ENCODE peak calls at places on chromosomes 12 and 14, in nine cellular contexts. S is astrocyte of the spinal cord, Z is adipocyte, N is fibroblast of pulmonary artery, K is A549, A is lower leg skin, F is ovary, V is uterus, G is endodermal cell. W is an unnamed sample.

GRCh38 chr14:37078131-37078530 is 94.3 kb downstream of the SLC25A21 start:
- DNase-seq in S (peak), Z (no peak), N (no peak), K (no peak), A (no peak), F (no peak), V (no peak), G (no peak), W (no peak)

GRCh38 chr12:33427071-33427470 is 12.5 kb downstream of the SYT10 start:
- DNase-seq in S (no peak), Z (no peak), N (no peak), K (peak), A (no peak), F (no peak), V (no peak), G (peak), W (peak)

GRCh38 chr12:20404576-20405346 is 36.4 kb downstream of the PDE3A start:
- DNase-seq in S (peak), Z (peak), N (peak), K (peak), A (no peak), F (no peak), V (no peak), G (no peak), W (no peak)

GRCh38 chr14:68466491-68466977 is 326.3 kb downstream of the ZFP36L1 start:
- DNase-seq in S (peak), Z (peak), N (peak), K (peak), A (no peak), F (no peak), V (no peak), G (no peak), W (peak)

GRCh38 chr12:124391340-124392261 is 96.7 kb downstream of the RFLNA start:
- DNase-seq in S (peak), Z (peak), N (no peak), K (peak), A (no peak), F (no peak), V (peak), G (no peak), W (peak)

GRCh38 chr12:47901285-47902093 is 3.3 kb downstream of the VDR start:
- DNase-seq in S (no peak), Z (no peak), N (no peak), K (no peak), A (no peak), F (no peak), V (no peak), G (peak), W (no peak)

GRCh38 chr12:91687052-91688017 is 458.3 kb downstream of the BTG1 start:
- DNase-seq in S (peak), Z (no peak), N (no peak), K (peak), A (no peak), F (no peak), V (no peak), G (no peak), W (peak)

GRCh38 chr12:76588881-76589565 is 29.5 kb upstream of the OSBPL8 start:
- DNase-seq in S (peak), Z (peak), N (peak), K (no peak), A (peak), F (no peak), V (peak), G (no peak), W (no peak)

GRCh38 chr12:8033153-8034044 is 883 bp downstream of the FOXJ2 start:
- DNase-seq in S (peak), Z (peak), N (peak), K (peak), A (peak), F (peak), V (peak), G (peak), W (peak)

GRCh38 chr12:96427269-96427729 is 27.1 kb upstream of the CDK17 start:
- DNase-seq in S (peak), Z (peak), N (peak), K (peak), A (peak), F (no peak), V (peak), G (peak), W (peak)

GRCh38 chr14:92456215-92457017 is 57.2 kb upstream of the RIN3 start:
- DNase-seq in S (peak), Z (peak), N (peak), K (peak), A (no peak), F (peak), V (peak), G (peak), W (peak)

GRCh38 chr14:21965042-21965441 is 291.4 kb upstream of the OR4E1 start:
- DNase-seq in S (no peak), Z (no peak), N (no peak), K (no peak), A (no peak), F (no peak), V (no peak), G (no peak), W (no peak)

GRCh38 chr12:102388469-102388868 is 91.9 kb downstream of the IGF1 start:
- DNase-seq in S (no peak), Z (peak), N (no peak), K (no peak), A (no peak), F (no peak), V (no peak), G (no peak), W (no peak)

GRCh38 chr12:52766351-52767019 is 10.7 kb downstream of the KRT76 start:
- DNase-seq in S (no peak), Z (no peak), N (no peak), K (no peak), A (no peak), F (no peak), V (no peak), G (no peak), W (no peak)

GRCh38 chr14:77076118-77076631 is 21.9 kb upstream of the CIPC start:
- DNase-seq in S (no peak), Z (peak), N (peak), K (no peak), A (peak), F (no peak), V (peak), G (peak), W (no peak)

GRCh38 chr12:131928080-131928764 is 854 bp upstream of the PUS1 start:
- DNase-seq in S (no peak), Z (no peak), N (peak), K (peak), A (no peak), F (no peak), V (no peak), G (peak), W (peak)

GRCh38 chr12:103046154-103046553 is 88.7 kb downstream of the ASCL1 start:
- DNase-seq in S (no peak), Z (no peak), N (no peak), K (no peak), A (no peak), F (no peak), V (no peak), G (no peak), W (no peak)

GRCh38 chr14:104690266-104690711 is 871 bp downstream of the INF2 start:
- DNase-seq in S (no peak), Z (peak), N (no peak), K (no peak), A (no peak), F (no peak), V (no peak), G (no peak), W (peak)

GRCh38 chr12:126780343-126780742 is 1486.6 kb upstream of the TMEM132C start:
- DNase-seq in S (no peak), Z (no peak), N (no peak), K (no peak), A (no peak), F (no peak), V (no peak), G (no peak), W (no peak)

GRCh38 chr12:48882325-48882687 is 16.6 kb upstream of the RND1 start:
- DNase-seq in S (peak), Z (peak), N (peak), K (peak), A (no peak), F (no peak), V (peak), G (peak), W (peak)

GRCh38 chr12:100942984-100943749 is 148.6 kb downstream of the ANO4 start:
- DNase-seq in S (no peak), Z (no peak), N (no peak), K (no peak), A (no peak), F (no peak), V (no peak), G (no peak), W (no peak)

GRCh38 chr14:101906645-101907044 is 57.7 kb upstream of the DYNC1H1 start:
- DNase-seq in S (no peak), Z (no peak), N (no peak), K (no peak), A (no peak), F (no peak), V (no peak), G (no peak), W (no peak)

GRCh38 chr12:129614221-129614885 is 289.5 kb downstream of the TMEM132D start:
- DNase-seq in S (peak), Z (peak), N (no peak), K (no peak), A (no peak), F (no peak), V (no peak), G (no peak), W (no peak)

GRCh38 chr12:49885118-49885517 is 18.6 kb downstream of the FAIM2 start:
- DNase-seq in S (no peak), Z (no peak), N (no peak), K (no peak), A (no peak), F (no peak), V (no peak), G (peak), W (no peak)

GRCh38 chr14:95683793-95684192 is 2.4 kb upstream of the TCL1B start:
- DNase-seq in S (no peak), Z (no peak), N (no peak), K (peak), A (no peak), F (no peak), V (no peak), G (peak), W (peak)

GRCh38 chr14:52020866-52021717 is 31.7 kb downstream of the RTRAF start:
- DNase-seq in S (peak), Z (no peak), N (peak), K (no peak), A (no peak), F (no peak), V (no peak), G (no peak), W (no peak)

GRCh38 chr14:40694026-40694425 is 912.6 kb upstream of the LRFN5 start:
- DNase-seq in S (no peak), Z (no peak), N (peak), K (no peak), A (no peak), F (no peak), V (no peak), G (no peak), W (no peak)

GRCh38 chr14:69114763-69115162 is 38.2 kb downstream of the DCAF5 start:
- DNase-seq in S (no peak), Z (no peak), N (no peak), K (no peak), A (no peak), F (no peak), V (no peak), G (no peak), W (no peak)

GRCh38 chr12:9742665-9743064 is 9.8 kb upstream of the CLECL1 start:
- DNase-seq in S (no peak), Z (no peak), N (no peak), K (no peak), A (no peak), F (no peak), V (no peak), G (no peak), W (no peak)
- H3K4me3 ChIP-seq in S (no peak), Z (no peak), N (no peak), K (no peak), A (no peak), F (no peak), V (no peak), G (no peak), W (no peak)

GRCh38 chr14:100214768-100215079 is 24.2 kb upstream of the YY1 start:
- DNase-seq in S (no peak), Z (no peak), N (no peak), K (no peak), A (no peak), F (no peak), V (no peak), G (no peak), W (no peak)
- H3K4me3 ChIP-seq in S (peak), Z (peak), N (no peak), K (peak), A (no peak), F (peak), V (peak), G (no peak), W (peak)

GRCh38 chr14:74616507-74616906 is 4.5 kb upstream of the LTBP2 start:
- DNase-seq in S (peak), Z (peak), N (peak), K (peak), A (no peak), F (no peak), V (no peak), G (peak), W (peak)
- H3K4me3 ChIP-seq in S (no peak), Z (peak), N (no peak), K (no peak), A (no peak), F (no peak), V (no peak), G (peak), W (peak)

DNA sequence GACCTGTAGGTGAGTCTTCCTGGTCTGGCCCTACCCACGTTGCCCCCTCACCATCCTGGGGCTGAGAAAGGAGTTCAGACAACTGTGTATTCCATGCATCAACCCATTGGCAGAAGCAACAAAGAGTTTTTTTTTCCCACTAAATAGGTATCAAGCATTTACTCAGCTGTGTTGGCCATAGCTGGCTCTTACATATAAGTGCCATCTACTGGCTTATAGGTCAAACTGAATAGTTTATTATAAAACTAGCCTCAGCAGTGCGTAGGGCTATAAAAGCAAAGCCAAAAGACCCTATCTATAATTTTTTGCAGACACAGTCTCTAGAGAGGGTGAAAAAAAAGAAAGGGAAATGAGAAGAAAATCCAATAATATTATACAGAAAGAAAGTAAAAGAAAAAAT is 765.2 kb upstream of the MGAT4C start:
- DNase-seq in S (no peak), Z (no peak), N (no peak), K (peak), A (no peak), F (no peak), V (no peak), G (no peak), W (no peak)
- H3K4me3 ChIP-seq in S (no peak), Z (no peak), N (no peak), K (no peak), A (no peak), F (no peak), V (no peak), G (no peak), W (no peak)

DNA sequence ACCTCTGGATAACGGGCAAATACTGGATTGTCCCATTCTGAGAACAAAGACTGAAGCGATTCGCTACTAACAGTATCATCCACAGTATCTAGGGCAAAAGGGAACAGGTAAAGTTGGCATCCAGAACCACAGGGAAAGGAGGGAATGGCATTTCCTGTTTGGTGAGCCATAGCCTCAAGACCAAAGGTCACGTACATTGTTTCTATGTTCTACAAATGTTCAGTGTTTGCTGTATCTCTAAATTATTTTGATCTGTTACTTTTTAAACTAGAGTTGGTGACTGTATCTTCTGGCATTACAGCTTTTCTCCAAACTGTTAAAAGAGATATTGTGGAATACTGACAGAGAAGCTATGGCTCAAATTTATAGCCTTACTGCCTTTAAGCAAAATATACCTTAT is 9.7 kb downstream of the MLH3 start:
- DNase-seq in S (no peak), Z (peak), N (no peak), K (peak), A (no peak), F (no peak), V (no peak), G (no peak), W (peak)
- H3K4me3 ChIP-seq in S (no peak), Z (no peak), N (no peak), K (peak), A (no peak), F (no peak), V (no peak), G (no peak), W (no peak)

GRCh38 chr14:90540437-90540836 is 143.6 kb downstream of the CALM1 start:
- DNase-seq in S (no peak), Z (no peak), N (no peak), K (no peak), A (no peak), F (no peak), V (no peak), G (no peak), W (peak)

GRCh38 chr14:90539996-90540395 is 143.2 kb downstream of the CALM1 start:
- DNase-seq in S (no peak), Z (no peak), N (no peak), K (no peak), A (no peak), F (no peak), V (no peak), G (no peak), W (no peak)

GRCh38 chr14:90539496-90539775 is 142.6 kb downstream of the CALM1 start:
- DNase-seq in S (no peak), Z (no peak), N (no peak), K (no peak), A (no peak), F (no peak), V (no peak), G (no peak), W (no peak)

GRCh38 chr14:90538716-90539495 is 142.1 kb downstream of the CALM1 start:
- DNase-seq in S (no peak), Z (no peak), N (no peak), K (no peak), A (no peak), F (no peak), V (no peak), G (no peak), W (no peak)

GRCh38 chr14:90541076-90541634 is 144.3 kb downstream of the CALM1 start:
- DNase-seq in S (no peak), Z (no peak), N (no peak), K (no peak), A (no peak), F (no peak), V (no peak), G (no peak), W (no peak)
- H3K4me3 ChIP-seq in S (no peak), Z (no peak), N (no peak), K (no peak), A (no peak), F (no peak), V (no peak), G (no peak), W (no peak)

GRCh38 chr12:54956818-54957641 is 27.5 kb downstream of the TESPA1 start:
- DNase-seq in S (no peak), Z (no peak), N (no peak), K (no peak), A (no peak), F (no peak), V (no peak), G (no peak), W (no peak)
- H3K4me3 ChIP-seq in S (no peak), Z (no peak), N (no peak), K (no peak), A (no peak), F (no peak), V (no peak), G (no peak), W (no peak)

DNA sequence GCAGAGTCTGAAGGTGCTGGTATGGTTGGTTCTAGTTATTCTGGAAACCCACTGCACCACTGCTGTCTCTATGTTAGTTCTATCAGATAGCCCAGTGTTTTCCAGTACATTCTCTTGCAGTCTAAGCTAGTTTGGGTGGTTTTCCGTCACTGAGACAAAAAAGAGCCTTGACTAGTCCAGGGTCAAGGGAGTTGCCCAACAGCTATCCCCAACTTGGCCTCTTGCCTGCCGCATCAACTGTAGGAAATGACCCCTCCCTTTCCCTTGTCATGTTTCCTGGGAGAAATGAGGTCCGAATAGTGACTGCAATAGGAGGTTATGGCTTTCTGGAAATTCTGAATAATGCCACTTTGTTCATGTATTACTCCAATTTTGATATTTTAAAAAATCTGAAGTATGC is 160.4 kb downstream of the EFCAB11 start:
- DNase-seq in S (no peak), Z (no peak), N (peak), K (no peak), A (peak), F (no peak), V (no peak), G (no peak), W (no peak)
- H3K4me3 ChIP-seq in S (no peak), Z (peak), N (no peak), K (no peak), A (no peak), F (no peak), V (no peak), G (no peak), W (no peak)

GRCh38 chr14:61766136-61766535 is 3.9 kb downstream of the SNAPC1 start:
- DNase-seq in S (no peak), Z (no peak), N (no peak), K (no peak), A (no peak), F (no peak), V (no peak), G (no peak), W (peak)
- H3K4me3 ChIP-seq in S (peak), Z (peak), N (no peak), K (no peak), A (no peak), F (no peak), V (no peak), G (peak), W (peak)

DNA sequence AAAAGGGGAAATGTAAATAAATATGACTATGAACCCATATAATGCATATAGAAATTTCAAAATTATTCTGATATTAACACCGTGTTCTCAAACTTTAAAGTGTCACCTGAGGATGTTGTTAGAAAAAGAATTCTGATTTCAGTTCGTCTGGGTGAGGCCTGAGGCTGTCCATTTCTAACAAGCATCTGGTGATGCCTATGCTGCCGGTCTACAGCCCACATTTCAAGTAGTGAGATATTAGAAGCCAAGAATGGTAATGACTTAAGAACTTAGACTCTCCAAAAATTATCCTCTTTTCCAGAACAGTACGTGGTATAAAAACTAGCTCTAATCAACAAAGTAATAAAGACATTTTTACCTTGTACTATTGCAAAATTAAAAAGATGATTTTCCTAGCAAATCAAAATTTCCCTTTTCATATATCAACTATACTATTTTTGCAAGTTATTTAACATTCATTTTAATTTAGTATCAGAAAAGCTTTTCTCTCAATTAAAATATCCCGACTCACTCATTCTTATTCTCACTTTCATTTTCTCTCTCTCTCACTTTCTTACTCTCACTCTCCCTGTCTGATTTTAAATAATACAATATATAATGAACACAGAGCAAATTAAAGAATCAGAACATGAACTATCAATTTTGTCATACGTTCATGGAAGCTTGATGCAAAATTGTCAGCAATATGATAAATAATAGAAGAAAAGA is 35.0 kb downstream of the PIK3C2G start:
- DNase-seq in S (no peak), Z (peak), N (no peak), K (no peak), A (no peak), F (no peak), V (peak), G (no peak), W (no peak)
- H3K4me3 ChIP-seq in S (no peak), Z (peak), N (peak), K (peak), A (no peak), F (peak), V (peak), G (no peak), W (peak)

W was measured in PC-3.